ENCODE peak calls at places on chromosomes 11 and 22, in four cellular contexts. P is HCT116, E is colonic mucosa, G is mesenchymal stem cell. J is an unnamed sample.

GRCh38 chr11:65430406-65431217 is 8.0 kb downstream of the NEAT1 start:
- DNase-seq in P (no peak), E (no peak), G (peak; percentile 86), J (peak; percentile 57)

GRCh38 chr11:72584293-72584921 is 89.8 kb downstream of the PDE2A start:
- DNase-seq in P (no peak), E (peak; percentile 41), G (no peak), J (peak; percentile 16)

GRCh38 chr11:28384418-28384817 is 276.2 kb downstream of the METTL15 start:
- DNase-seq in P (no peak), E (no peak), G (peak; percentile 89), J (peak; percentile 63)

GRCh38 chr11:99198215-99198614 is 177.5 kb downstream of the CNTN5 start:
- DNase-seq in P (no peak), E (no peak), G (no peak), J (no peak)

GRCh38 chr11:85299247-85299646 is 327.9 kb downstream of the DLG2 start:
- DNase-seq in P (no peak), E (peak; percentile 25), G (peak; percentile 14), J (peak; percentile 15)

GRCh38 chr11:42049650-42050049 is 590.2 kb upstream of the LRRC4C start:
- DNase-seq in P (no peak), E (no peak), G (no peak), J (no peak)

GRCh38 chr11:43947003-43947500 is 4.6 kb downstream of the C11orf96 start:
- DNase-seq in P (peak; percentile 19), E (no peak), G (peak; percentile 88), J (no peak)

GRCh38 chr11:6443269-6444003 is 2.6 kb upstream of the HPX start:
- DNase-seq in P (no peak), E (peak; percentile 55), G (peak; percentile 65), J (peak; percentile 82)

GRCh38 chr11:43172477-43172876 is 139.3 kb upstream of the API5 start:
- DNase-seq in P (no peak), E (no peak), G (no peak), J (no peak)

GRCh38 chr11:84437129-84438123 is 1151.3 kb upstream of the CCDC90B start:
- DNase-seq in P (no peak), E (peak; percentile 15), G (no peak), J (no peak)

GRCh38 chr11:7314811-7315604 is 63.3 kb downstream of the SYT9 start:
- DNase-seq in P (no peak), E (no peak), G (no peak), J (no peak)

GRCh38 chr11:57946628-57947027 is 77.1 kb upstream of the OR9Q1 start:
- DNase-seq in P (no peak), E (no peak), G (no peak), J (no peak)

GRCh38 chr22:17769716-17770082 is 4.6 kb downstream of the BID start:
- DNase-seq in P (no peak), E (peak; percentile 80), G (no peak), J (no peak)

GRCh38 chr22:46058591-46059519 is 81.9 kb upstream of the WNT7B start:
- DNase-seq in P (no peak), E (no peak), G (no peak), J (peak; percentile 48)
- H3K4me1 ChIP-seq in P (peaks cover 8% of the 10 kb centered on the region), E (peaks cover 6% of the 10 kb centered on the region), G (peaks cover 16% of the 10 kb centered on the region), J (peaks cover 73% of the 10 kb centered on the region)

DNA sequence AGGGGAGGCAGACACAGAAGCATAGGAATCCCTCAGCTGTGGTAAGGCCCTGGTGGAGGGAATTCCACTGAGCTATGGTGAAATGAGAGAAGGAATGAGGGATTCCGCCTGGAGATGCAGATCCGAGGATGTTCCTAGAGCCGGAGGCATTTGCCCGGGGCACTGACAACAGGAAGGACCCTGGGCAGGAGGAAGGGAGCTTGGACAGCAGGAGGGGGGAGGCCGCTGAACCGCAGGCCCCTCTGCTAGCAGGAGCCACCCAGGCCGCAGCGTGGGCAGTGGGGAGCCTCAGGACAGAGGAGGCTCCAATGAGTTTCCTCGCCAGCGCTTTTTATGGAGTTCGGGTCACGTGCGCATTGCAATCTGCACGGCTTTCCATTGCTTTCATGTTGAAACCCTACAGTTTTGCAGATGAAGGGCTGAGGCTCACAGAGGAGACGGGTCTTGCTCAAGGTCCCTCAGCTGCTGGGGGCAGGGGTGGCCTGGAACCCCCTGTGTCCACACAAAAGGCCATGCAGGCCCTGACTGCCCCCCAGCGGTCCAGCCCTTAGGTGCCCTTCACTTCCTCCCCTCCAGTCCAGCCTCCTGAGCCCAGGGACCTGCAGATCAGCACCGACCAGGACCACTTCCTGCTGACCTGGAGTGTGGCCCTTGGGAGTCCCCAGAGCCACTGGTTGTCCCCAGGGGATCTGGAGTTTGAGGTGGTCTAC is 15.6 kb downstream of the CSF2RB start:
- DNase-seq in P (no peak), E (no peak), G (no peak), J (no peak)
- H3K9ac ChIP-seq in P (no peak overlapping the region), E (no peak overlapping the region), G (no peak overlapping the region), J (no peak overlapping the region)

GRCh38 chr11:124517314-124517713 is 26.1 kb downstream of the OR8B12 start:
- DNase-seq in P (no peak), E (no peak), G (no peak), J (no peak)

GRCh38 chr11:124520253-124520854 is 23.1 kb downstream of the OR8B12 start:
- DNase-seq in P (no peak), E (no peak), G (no peak), J (no peak)

GRCh38 chr11:124518900-124519541 is 24.4 kb downstream of the OR8B12 start:
- DNase-seq in P (no peak), E (no peak), G (no peak), J (peak; percentile 1)
- H3K27me3 ChIP-seq in P (peaks cover 66% of the 10 kb centered on the region), E (no peaks in the 10 kb centered on the region), G (no peaks in the 10 kb centered on the region), J (peaks cover 29% of the 10 kb centered on the region)

GRCh38 chr11:70670684-70671034 is 272.3 kb downstream of the CTTN start:
- DNase-seq in P (no peak), E (no peak), G (no peak), J (no peak)

GRCh38 chr11:70671611-70672010 is 273.3 kb downstream of the CTTN start:
- DNase-seq in P (no peak), E (no peak), G (no peak), J (no peak)

GRCh38 chr11:70669871-70670683 is 271.7 kb downstream of the CTTN start:
- DNase-seq in P (no peak), E (no peak), G (no peak), J (no peak)

GRCh38 chr11:70669281-70669680 is 271.0 kb downstream of the CTTN start:
- DNase-seq in P (no peak), E (no peak), G (no peak), J (no peak)

GRCh38 chr11:70671083-70671482 is 272.8 kb downstream of the CTTN start:
- DNase-seq in P (no peak), E (no peak), G (no peak), J (no peak)
- H3K4me1 ChIP-seq in P (no peaks in the 10 kb centered on the region), E (no peaks in the 10 kb centered on the region), G (no peaks in the 10 kb centered on the region), J (no peaks in the 10 kb centered on the region)

GRCh38 chr11:114368918-114369680 is 31.2 kb downstream of the C11orf71 start:
- DNase-seq in P (no peak), E (no peak), G (no peak), J (no peak)

GRCh38 chr11:114362958-114363357 is 37.4 kb downstream of the C11orf71 start:
- DNase-seq in P (no peak), E (no peak), G (no peak), J (no peak)

GRCh38 chr11:114366331-114367243 is 33.7 kb downstream of the C11orf71 start:
- DNase-seq in P (no peak), E (no peak), G (peak; percentile 83), J (peak; percentile 81)

DNA sequence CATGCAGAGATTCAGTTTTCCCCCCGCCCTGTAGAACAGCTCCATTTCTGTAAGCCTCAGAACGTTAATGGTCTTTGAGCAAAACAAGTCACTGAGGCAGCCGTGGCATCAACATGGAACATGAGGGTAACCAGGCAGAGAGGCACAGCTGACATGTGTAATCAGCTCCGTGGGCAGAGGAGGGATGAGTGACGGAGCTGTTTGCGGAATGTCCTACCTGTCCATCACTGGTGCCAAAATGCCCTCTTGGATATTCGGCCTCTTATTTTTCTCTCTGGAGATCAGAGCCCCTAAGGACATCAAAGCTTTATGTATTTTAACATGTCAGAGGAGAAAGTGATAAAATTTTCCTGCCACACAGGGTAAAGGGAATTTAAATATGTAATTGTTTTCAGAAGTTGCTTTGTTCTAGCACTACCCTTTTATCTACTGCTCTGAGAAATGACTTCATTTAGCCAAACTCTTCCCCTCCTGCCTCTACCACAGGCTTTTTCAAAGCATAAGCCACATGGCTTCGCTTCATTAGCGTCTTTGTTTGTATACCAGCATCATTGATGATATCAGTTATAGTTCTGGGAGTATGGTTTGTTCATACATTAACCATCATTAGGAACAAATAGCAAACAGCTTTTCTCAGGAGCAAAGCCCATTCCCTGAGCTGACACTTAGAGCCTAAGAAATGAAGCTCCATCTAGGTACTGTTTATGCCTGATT is 32.9 kb downstream of the C11orf71 start:
- DNase-seq in P (no peak), E (no peak), G (no peak), J (no peak)
- H3K9ac ChIP-seq in P (no peak overlapping the region), E (no peak overlapping the region), G (peak overlapping the region; percentile 41), J (peak overlapping the region; percentile 27)

J was measured in adipocyte.